ENCODE peak calls at places on chromosomes 3 and 15, in seven cellular contexts. Y is prostate gland, T is dorsolateral prefrontal cortex, D is H9, V is SK-N-SH, C is A673, N is choroid plexus epithelial cell. U is an unnamed sample.

GRCh38 chr3:159872374-159873109 is 116.1 kb upstream of the IL12A start:
- DNase-seq in Y (no peak), T (no peak), D (no peak), V (no peak), C (peak), N (peak), U (no peak)

GRCh38 chr15:48358229-48358641 is 27.0 kb downstream of the DUT start:
- DNase-seq in Y (no peak), T (no peak), D (no peak), V (peak), C (peak), N (peak), U (no peak)

GRCh38 chr3:140635276-140635675 is 42.6 kb upstream of the TRIM42 start:
- DNase-seq in Y (no peak), T (no peak), D (no peak), V (no peak), C (no peak), N (no peak), U (no peak)

GRCh38 chr3:29186131-29186599 is 94.7 kb upstream of the RBMS3 start:
- DNase-seq in Y (no peak), T (no peak), D (no peak), V (no peak), C (peak), N (peak), U (no peak)

GRCh38 chr3:169813757-169814517 is 1.2 kb upstream of the LRRC34 start:
- DNase-seq in Y (no peak), T (no peak), D (peak), V (no peak), C (peak), N (peak), U (no peak)

GRCh38 chr15:43150171-43150929 is 17.0 kb downstream of the TMEM62 start:
- DNase-seq in Y (no peak), T (no peak), D (no peak), V (no peak), C (peak), N (peak), U (no peak)

GRCh38 chr3:180974286-180974685 is 15.2 kb downstream of the DNAJC19 start:
- DNase-seq in Y (no peak), T (no peak), D (no peak), V (no peak), C (no peak), N (no peak), U (no peak)

GRCh38 chr3:100869787-100870186 is 123.4 kb downstream of the ABI3BP start:
- DNase-seq in Y (no peak), T (no peak), D (no peak), V (no peak), C (peak), N (peak), U (no peak)

GRCh38 chr15:91887321-91887720 is 33.8 kb downstream of the SLCO3A1 start:
- DNase-seq in Y (no peak), T (peak), D (no peak), V (no peak), C (no peak), N (no peak), U (no peak)

GRCh38 chr3:149879872-149880271 is 66.9 kb downstream of the RNF13 start:
- DNase-seq in Y (no peak), T (peak), D (peak), V (peak), C (peak), N (peak), U (peak)

GRCh38 chr15:90619939-90620338 is 90.2 kb downstream of the CRTC3 start:
- DNase-seq in Y (no peak), T (no peak), D (no peak), V (no peak), C (no peak), N (no peak), U (no peak)

GRCh38 chr3:190305406-190305805 is 16.8 kb downstream of the CLDN1 start:
- DNase-seq in Y (no peak), T (no peak), D (no peak), V (no peak), C (no peak), N (peak), U (no peak)

GRCh38 chr3:33652736-33653135 is 65.3 kb downstream of the CLASP2 start:
- DNase-seq in Y (no peak), T (no peak), D (no peak), V (no peak), C (peak), N (peak), U (no peak)

GRCh38 chr3:11335056-11335608 is 62.9 kb downstream of the ATG7 start:
- DNase-seq in Y (peak), T (no peak), D (no peak), V (peak), C (peak), N (peak), U (peak)

GRCh38 chr3:55405436-55405835 is 81.7 kb downstream of the WNT5A start:
- DNase-seq in Y (no peak), T (no peak), D (peak), V (peak), C (peak), N (peak), U (peak)

GRCh38 chr3:184351511-184352148 is 9.8 kb downstream of the CLCN2 start:
- DNase-seq in Y (no peak), T (no peak), D (no peak), V (no peak), C (no peak), N (no peak), U (no peak)

GRCh38 chr3:10917176-10917575 is 75.4 kb upstream of the SLC6A1 start:
- DNase-seq in Y (no peak), T (no peak), D (no peak), V (no peak), C (no peak), N (peak), U (no peak)

GRCh38 chr15:88124199-88124598 is 132.3 kb downstream of the NTRK3 start:
- DNase-seq in Y (no peak), T (no peak), D (no peak), V (no peak), C (no peak), N (no peak), U (no peak)

GRCh38 chr3:79154861-79155260 is 612.9 kb downstream of the ROBO1 start:
- DNase-seq in Y (no peak), T (no peak), D (no peak), V (no peak), C (no peak), N (no peak), U (no peak)

GRCh38 chr15:40498418-40498817 is 27.6 kb downstream of the CHST14 start:
- DNase-seq in Y (no peak), T (no peak), D (no peak), V (no peak), C (no peak), N (no peak), U (no peak)

GRCh38 chr15:73681856-73682596 is 2.2 kb upstream of the CD276 start:
- DNase-seq in Y (no peak), T (no peak), D (no peak), V (no peak), C (no peak), N (no peak), U (no peak)

GRCh38 chr15:72939855-72940631 is 112.2 kb upstream of the NEO1 start:
- DNase-seq in Y (no peak), T (peak), D (no peak), V (no peak), C (no peak), N (no peak), U (no peak)

GRCh38 chr3:183548262-183548769 is 7.2 kb downstream of the KLHL6 start:
- DNase-seq in Y (no peak), T (no peak), D (peak), V (peak), C (no peak), N (peak), U (no peak)

GRCh38 chr3:85821130-85821756 is 862.5 kb downstream of the CADM2 start:
- DNase-seq in Y (no peak), T (no peak), D (peak), V (peak), C (peak), N (peak), U (peak)

GRCh38 chr3:66989860-66990696 is 8.0 kb upstream of the KBTBD8 start:
- DNase-seq in Y (no peak), T (no peak), D (no peak), V (no peak), C (peak), N (peak), U (no peak)

GRCh38 chr3:170622369-170623159 is 36.7 kb upstream of the SLC7A14 start:
- DNase-seq in Y (no peak), T (peak), D (no peak), V (peak), C (peak), N (peak), U (no peak)

GRCh38 chr15:99974246-99974645 is 241.0 kb upstream of the LYSMD4 start:
- DNase-seq in Y (no peak), T (no peak), D (no peak), V (no peak), C (no peak), N (no peak), U (no peak)

GRCh38 chr3:190121061-190121765 is 516 bp upstream of the P3H2 start:
- DNase-seq in Y (no peak), T (no peak), D (no peak), V (no peak), C (no peak), N (no peak), U (no peak)

GRCh38 chr15:25990245-25990644 is 127.1 kb upstream of the ATP10A start:
- DNase-seq in Y (no peak), T (peak), D (no peak), V (no peak), C (no peak), N (no peak), U (no peak)

GRCh38 chr3:53776494-53777101 is 69.6 kb downstream of the CHDH start:
- DNase-seq in Y (no peak), T (no peak), D (no peak), V (no peak), C (no peak), N (no peak), U (no peak)

GRCh38 chr3:73401058-73401457 is 223.7 kb downstream of the PDZRN3 start:
- DNase-seq in Y (no peak), T (no peak), D (no peak), V (no peak), C (peak), N (no peak), U (no peak)

GRCh38 chr3:129793356-129793755 is 100.2 kb downstream of the TMCC1 start:
- DNase-seq in Y (no peak), T (no peak), D (no peak), V (no peak), C (no peak), N (peak), U (no peak)

GRCh38 chr15:29401644-29402043 is 132.0 kb upstream of the NSMCE3 start:
- DNase-seq in Y (peak), T (no peak), D (no peak), V (no peak), C (no peak), N (no peak), U (no peak)

GRCh38 chr15:52254331-52254730 is 41.3 kb downstream of the MYO5C start:
- DNase-seq in Y (no peak), T (no peak), D (no peak), V (no peak), C (peak), N (no peak), U (no peak)

GRCh38 chr3:195582947-195583346 is 793 bp downstream of the APOD start:
- DNase-seq in Y (no peak), T (peak), D (peak), V (no peak), C (no peak), N (peak), U (no peak)
- TF ChIP-seq CTCF in Y (no peak), T (no peak), D (peak), V (no peak), C (no peak), N (peak), U (peak)

DNA sequence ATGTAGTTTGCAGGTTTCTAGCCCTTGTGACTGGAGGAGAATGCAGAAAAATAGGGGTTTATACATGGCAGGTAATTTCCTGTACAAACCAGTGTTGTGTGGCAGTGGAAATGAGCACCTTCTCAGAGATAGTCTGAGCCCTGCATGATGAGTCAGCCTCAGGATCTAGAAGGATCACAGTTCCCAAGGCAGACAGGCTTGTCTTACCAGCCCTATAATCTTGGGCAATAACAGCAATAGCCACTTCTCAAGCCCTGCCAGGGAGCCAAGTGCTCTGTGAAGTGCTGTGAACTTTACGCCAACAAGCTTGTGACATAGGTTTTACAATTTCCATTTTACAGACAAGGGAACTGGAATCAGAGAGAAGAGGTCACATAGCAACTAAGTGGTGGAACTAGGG is 89.4 kb downstream of the CD47 start:
- DNase-seq in Y (peak), T (no peak), D (no peak), V (no peak), C (no peak), N (peak), U (no peak)
- TF ChIP-seq CTCF in Y (no peak), T (no peak), D (no peak), V (no peak), C (no peak), N (no peak), U (no peak)

GRCh38 chr15:64356443-64357040 is 569 bp upstream of the CSNK1G1 start:
- DNase-seq in Y (no peak), T (no peak), D (no peak), V (peak), C (peak), N (peak), U (no peak)
- TF ChIP-seq CTCF in Y (peak), T (no peak), D (peak), V (peak), C (peak), N (peak), U (peak)

GRCh38 chr3:12984023-12984823 is 89.0 kb downstream of the IQSEC1 start:
- DNase-seq in Y (peak), T (peak), D (peak), V (peak), C (peak), N (peak), U (peak)
- TF ChIP-seq CTCF in Y (peak), T (peak), D (peak), V (peak), C (peak), N (peak), U (peak)

GRCh38 chr3:75001330-75001729 is 386.9 kb upstream of the CNTN3 start:
- DNase-seq in Y (no peak), T (no peak), D (no peak), V (peak), C (peak), N (peak), U (no peak)
- TF ChIP-seq CTCF in Y (peak), T (no peak), D (peak), V (peak), C (peak), N (peak), U (peak)

GRCh38 chr3:22862111-22862510 is 341.0 kb upstream of the UBE2E2 start:
- DNase-seq in Y (no peak), T (no peak), D (peak), V (no peak), C (no peak), N (no peak), U (no peak)
- TF ChIP-seq CTCF in Y (no peak), T (no peak), D (peak), V (no peak), C (no peak), N (no peak), U (peak)

DNA sequence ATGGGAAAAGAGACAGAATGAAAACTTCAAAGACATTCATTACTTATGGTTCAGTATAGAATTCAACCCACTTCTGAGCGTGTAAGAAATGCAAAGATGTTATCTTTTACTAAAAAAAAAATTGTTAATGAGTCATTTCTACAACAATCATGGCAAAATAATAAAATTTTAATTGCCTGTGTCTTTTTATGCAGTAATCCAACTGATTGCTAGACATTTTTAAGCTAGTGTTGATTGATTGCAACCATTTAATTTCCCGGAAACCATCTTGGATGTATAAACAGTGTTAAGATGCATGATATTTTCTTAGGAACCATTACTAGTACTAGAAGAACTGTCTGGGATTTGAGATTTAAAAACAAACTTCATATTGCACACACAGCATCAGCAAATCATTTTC is 298.7 kb upstream of the UMPS start:
- DNase-seq in Y (no peak), T (no peak), D (no peak), V (no peak), C (peak), N (no peak), U (no peak)
- TF ChIP-seq CTCF in Y (no peak), T (no peak), D (no peak), V (no peak), C (no peak), N (no peak), U (no peak)

DNA sequence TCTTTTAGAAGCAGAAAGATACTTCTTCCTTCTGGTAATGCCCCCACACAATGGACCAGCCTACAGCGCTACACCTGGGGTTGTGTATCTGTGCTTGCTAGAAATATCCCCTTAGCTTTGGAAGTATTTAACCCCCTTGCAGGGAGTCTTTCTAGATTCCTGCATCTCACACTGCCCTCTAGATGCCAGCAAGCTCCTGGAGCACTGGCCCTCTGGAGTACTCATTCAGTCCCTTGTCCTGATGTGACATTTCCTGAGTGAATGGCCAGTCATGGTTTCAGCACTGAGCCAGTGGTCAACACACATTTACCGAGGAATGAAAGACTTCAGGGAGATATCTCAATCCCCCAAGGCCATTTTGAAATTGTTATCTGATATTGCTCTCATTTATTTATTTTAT is 30.5 kb upstream of the RBP2 start:
- DNase-seq in Y (no peak), T (peak), D (peak), V (no peak), C (no peak), N (no peak), U (no peak)
- TF ChIP-seq CTCF in Y (no peak), T (peak), D (peak), V (no peak), C (no peak), N (no peak), U (no peak)